ENCODE peak calls at places on chromosomes 3 and 15, in four cellular contexts. One of them, this sample, is unnamed.

GRCh38 chr3:77084511-77084910 is 44.6 kb downstream of the ROBO2 start:
- DNase-seq in astrocyte of the cerebellum: no peak
- DNase-seq in fibroblast of lung: no peak
- DNase-seq in MM.1S: no peak
- DNase-seq in this sample: no peak

GRCh38 chr3:23665741-23666140 is 140.0 kb upstream of the UBE2E1 start:
- DNase-seq in fibroblast of lung: no peak
- DNase-seq in MM.1S: no peak
- DNase-seq in astrocyte of the cerebellum: no peak
- DNase-seq in this sample: no peak

GRCh38 chr15:32852771-32853170 is 135.0 kb downstream of the GREM1 start:
- DNase-seq in astrocyte of the cerebellum: no peak
- DNase-seq in MM.1S: no peak
- DNase-seq in fibroblast of lung: no peak
- DNase-seq in this sample: no peak

GRCh38 chr3:48596157-48596556 is 1.0 kb upstream of the COL7A1 start:
- DNase-seq in astrocyte of the cerebellum: no peak
- DNase-seq in MM.1S: no peak
- DNase-seq in fibroblast of lung: no peak
- DNase-seq in this sample: no peak

GRCh38 chr3:51937014-51937413 is 4.7 kb downstream of the RRP9 start:
- DNase-seq in MM.1S: no peak
- DNase-seq in astrocyte of the cerebellum: no peak
- DNase-seq in fibroblast of lung: peak; percentile 39
- DNase-seq in this sample: no peak

GRCh38 chr15:35519536-35520149 is 26.3 kb downstream of the DPH6 start:
- DNase-seq in astrocyte of the cerebellum: peak; percentile 46
- DNase-seq in MM.1S: peak; percentile 35
- DNase-seq in fibroblast of lung: peak; percentile 47
- DNase-seq in this sample: no peak

GRCh38 chr3:135779590-135780235 is 185.8 kb upstream of the PPP2R3A start:
- DNase-seq in fibroblast of lung: peak; percentile 38
- DNase-seq in MM.1S: no peak
- DNase-seq in astrocyte of the cerebellum: no peak
- DNase-seq in this sample: no peak

GRCh38 chr3:13886593-13887129 is 6.8 kb upstream of the WNT7A start:
- DNase-seq in MM.1S: no peak
- DNase-seq in fibroblast of lung: no peak
- DNase-seq in astrocyte of the cerebellum: no peak
- DNase-seq in this sample: no peak

GRCh38 chr3:41848745-41849574 is 112.9 kb downstream of the ULK4 start:
- DNase-seq in astrocyte of the cerebellum: no peak
- DNase-seq in fibroblast of lung: no peak
- DNase-seq in MM.1S: peak; percentile 58
- DNase-seq in this sample: no peak

GRCh38 chr3:62875103-62876002 is at the start of gene CADPS:
- DNase-seq in MM.1S: no peak
- DNase-seq in astrocyte of the cerebellum: no peak
- DNase-seq in fibroblast of lung: peak; percentile 69
- DNase-seq in this sample: no peak

GRCh38 chr15:41506796-41507341 is 6.8 kb downstream of the LTK start:
- DNase-seq in MM.1S: no peak
- DNase-seq in fibroblast of lung: no peak
- DNase-seq in astrocyte of the cerebellum: no peak
- DNase-seq in this sample: no peak

GRCh38 chr3:13120246-13120927 is 47.2 kb upstream of the IQSEC1 start:
- DNase-seq in fibroblast of lung: no peak
- DNase-seq in MM.1S: no peak
- DNase-seq in astrocyte of the cerebellum: no peak
- DNase-seq in this sample: no peak

GRCh38 chr15:41917767-41918430 is 24.0 kb upstream of the SPTBN5 start:
- DNase-seq in fibroblast of lung: peak; percentile 87
- DNase-seq in MM.1S: no peak
- DNase-seq in astrocyte of the cerebellum: no peak
- DNase-seq in this sample: no peak

GRCh38 chr15:45891766-45892165 is 256.9 kb downstream of the SQOR start:
- DNase-seq in MM.1S: no peak
- DNase-seq in astrocyte of the cerebellum: no peak
- DNase-seq in fibroblast of lung: no peak
- DNase-seq in this sample: no peak

GRCh38 chr3:185744997-185745843 is 79.6 kb downstream of the IGF2BP2 start:
- DNase-seq in astrocyte of the cerebellum: peak; percentile 58
- DNase-seq in fibroblast of lung: peak; percentile 93
- DNase-seq in MM.1S: no peak
- DNase-seq in this sample: peak; percentile 80

GRCh38 chr3:3665961-3666640 is 133.1 kb upstream of the LRRN1 start:
- DNase-seq in MM.1S: no peak
- DNase-seq in astrocyte of the cerebellum: no peak
- DNase-seq in fibroblast of lung: no peak
- DNase-seq in this sample: no peak

GRCh38 chr3:37210230-37210629 is 35.8 kb upstream of the LRRFIP2 start:
- DNase-seq in fibroblast of lung: peak; percentile 57
- DNase-seq in astrocyte of the cerebellum: no peak
- DNase-seq in MM.1S: no peak
- DNase-seq in this sample: no peak

GRCh38 chr3:46386206-46386605 is 15.5 kb downstream of the CCR5 start:
- DNase-seq in fibroblast of lung: peak; percentile 52
- DNase-seq in MM.1S: peak; percentile 92
- DNase-seq in astrocyte of the cerebellum: no peak
- DNase-seq in this sample: no peak

GRCh38 chr15:73240864-73241499 is 127.8 kb downstream of the HCN4 start:
- DNase-seq in MM.1S: peak; percentile 64
- DNase-seq in astrocyte of the cerebellum: peak; percentile 62
- DNase-seq in fibroblast of lung: peak; percentile 46
- DNase-seq in this sample: peak; percentile 13

GRCh38 chr15:92655178-92655995 is at the start of gene FAM174B:
- DNase-seq in fibroblast of lung: peak; percentile 57
- DNase-seq in astrocyte of the cerebellum: no peak
- DNase-seq in MM.1S: peak; percentile 76
- DNase-seq in this sample: no peak

GRCh38 chr3:40102182-40102581 is 207.3 kb upstream of the EIF1B start:
- DNase-seq in astrocyte of the cerebellum: no peak
- DNase-seq in fibroblast of lung: no peak
- DNase-seq in MM.1S: no peak
- DNase-seq in this sample: no peak

GRCh38 chr3:40387001-40387894 is at the start of gene ENTPD3:
- DNase-seq in astrocyte of the cerebellum: no peak
- DNase-seq in MM.1S: no peak
- DNase-seq in fibroblast of lung: peak; percentile 6
- DNase-seq in this sample: no peak

GRCh38 chr3:168802761-168803160 is 707.0 kb upstream of the GOLIM4 start:
- DNase-seq in MM.1S: no peak
- DNase-seq in fibroblast of lung: no peak
- DNase-seq in astrocyte of the cerebellum: no peak
- DNase-seq in this sample: no peak

GRCh38 chr3:184716652-184717607 is 5.1 kb upstream of the MAGEF1 start:
- DNase-seq in astrocyte of the cerebellum: peak; percentile 22
- DNase-seq in MM.1S: no peak
- DNase-seq in fibroblast of lung: peak; percentile 73
- DNase-seq in this sample: peak; percentile 38

GRCh38 chr15:74193305-74193718 is 9.3 kb downstream of the STRA6 start:
- DNase-seq in MM.1S: no peak
- DNase-seq in fibroblast of lung: peak; percentile 97
- DNase-seq in astrocyte of the cerebellum: peak; percentile 66
- DNase-seq in this sample: no peak

DNA sequence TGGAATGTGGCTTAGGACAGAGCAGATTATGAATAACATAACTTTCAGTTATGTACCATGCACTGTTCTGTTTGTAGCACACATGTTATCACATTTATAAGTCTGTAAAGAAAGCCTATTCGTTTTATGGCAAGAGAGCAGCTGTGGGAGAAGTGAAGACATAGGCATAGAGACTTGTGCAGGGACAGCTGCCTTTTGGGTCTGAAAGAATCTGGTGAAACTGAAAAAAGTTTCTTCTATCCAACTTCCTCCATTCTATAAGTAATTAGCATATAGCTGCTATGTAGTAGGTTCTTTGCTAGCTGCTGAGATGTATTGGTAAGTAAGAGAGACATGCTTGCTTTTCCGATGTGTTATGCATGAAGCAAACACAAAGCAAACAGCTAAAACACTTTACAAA is 1095.4 kb upstream of the CADM2 start:
- DNase-seq in fibroblast of lung: no peak
- DNase-seq in astrocyte of the cerebellum: no peak
- DNase-seq in MM.1S: peak; percentile 49
- DNase-seq in this sample: no peak
- H3K4me3 ChIP-seq in fibroblast of lung: no peak overlapping the region
- H3K4me3 ChIP-seq in astrocyte of the cerebellum: no peak overlapping the region
- H3K4me3 ChIP-seq in MM.1S: no peak overlapping the region
- H3K4me3 ChIP-seq in this sample: no peak overlapping the region

GRCh38 chr3:100602506-100603444 is 6.6 kb upstream of the ADGRG7 start:
- DNase-seq in fibroblast of lung: peak; percentile 39
- DNase-seq in astrocyte of the cerebellum: no peak
- DNase-seq in MM.1S: peak; percentile 32
- DNase-seq in this sample: no peak
- H3K4me3 ChIP-seq in fibroblast of lung: no peak overlapping the region
- H3K4me3 ChIP-seq in astrocyte of the cerebellum: no peak overlapping the region
- H3K4me3 ChIP-seq in MM.1S: peak overlapping the region; percentile 59
- H3K4me3 ChIP-seq in this sample: no peak overlapping the region

GRCh38 chr3:189773056-189773455 is 141.9 kb downstream of the TP63 start:
- DNase-seq in fibroblast of lung: peak; percentile 85
- DNase-seq in astrocyte of the cerebellum: no peak
- DNase-seq in MM.1S: no peak
- DNase-seq in this sample: no peak

GRCh38 chr3:189771842-189772494 is 140.8 kb downstream of the TP63 start:
- DNase-seq in astrocyte of the cerebellum: no peak
- DNase-seq in MM.1S: no peak
- DNase-seq in fibroblast of lung: peak; percentile 29
- DNase-seq in this sample: no peak

GRCh38 chr3:189778340-189778950 is 147.3 kb downstream of the TP63 start:
- DNase-seq in MM.1S: no peak
- DNase-seq in astrocyte of the cerebellum: no peak
- DNase-seq in fibroblast of lung: no peak
- DNase-seq in this sample: no peak

GRCh38 chr3:189776163-189776824 is 145.1 kb downstream of the TP63 start:
- DNase-seq in MM.1S: no peak
- DNase-seq in fibroblast of lung: no peak
- DNase-seq in astrocyte of the cerebellum: no peak
- DNase-seq in this sample: no peak

GRCh38 chr3:189772584-189772983 is 141.4 kb downstream of the TP63 start:
- DNase-seq in astrocyte of the cerebellum: no peak
- DNase-seq in MM.1S: no peak
- DNase-seq in fibroblast of lung: peak; percentile 76
- DNase-seq in this sample: no peak
- H3K4me3 ChIP-seq in astrocyte of the cerebellum: no peak overlapping the region
- H3K4me3 ChIP-seq in MM.1S: no peak overlapping the region
- H3K4me3 ChIP-seq in fibroblast of lung: no peak overlapping the region
- H3K4me3 ChIP-seq in this sample: no peak overlapping the region

DNA sequence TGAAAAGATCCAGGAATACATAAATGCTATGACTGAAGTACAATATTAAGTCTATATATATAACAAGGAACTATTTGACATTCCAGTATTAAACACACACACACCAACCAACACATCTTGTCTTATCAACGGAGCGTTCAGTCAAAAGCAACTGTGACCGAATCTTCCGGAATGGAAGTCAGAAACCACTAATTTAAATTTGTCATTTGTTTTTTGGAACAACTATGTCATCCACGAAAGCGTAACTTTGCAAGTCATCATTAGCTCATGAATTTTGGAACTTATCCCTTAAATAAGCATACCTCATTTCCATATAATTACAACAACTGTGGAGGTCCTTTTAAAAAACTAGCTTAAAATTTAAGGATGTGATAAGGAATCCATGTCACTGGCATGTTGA is 5.0 kb downstream of the ZNF385D start:
- DNase-seq in MM.1S: no peak
- DNase-seq in astrocyte of the cerebellum: no peak
- DNase-seq in fibroblast of lung: peak; percentile 81
- DNase-seq in this sample: no peak
- H3K4me3 ChIP-seq in MM.1S: no peak overlapping the region
- H3K4me3 ChIP-seq in astrocyte of the cerebellum: no peak overlapping the region
- H3K4me3 ChIP-seq in fibroblast of lung: no peak overlapping the region
- H3K4me3 ChIP-seq in this sample: no peak overlapping the region

GRCh38 chr15:29064731-29065130 is 179.0 kb downstream of the APBA2 start:
- DNase-seq in fibroblast of lung: no peak
- DNase-seq in MM.1S: no peak
- DNase-seq in astrocyte of the cerebellum: no peak
- DNase-seq in this sample: no peak

GRCh38 chr15:29067949-29068348 is 182.2 kb downstream of the APBA2 start:
- DNase-seq in astrocyte of the cerebellum: no peak
- DNase-seq in MM.1S: no peak
- DNase-seq in fibroblast of lung: no peak
- DNase-seq in this sample: no peak

GRCh38 chr15:29065571-29065970 is 179.8 kb downstream of the APBA2 start:
- DNase-seq in fibroblast of lung: no peak
- DNase-seq in MM.1S: no peak
- DNase-seq in astrocyte of the cerebellum: no peak
- DNase-seq in this sample: no peak

GRCh38 chr15:29066848-29067247 is 181.1 kb downstream of the APBA2 start:
- DNase-seq in fibroblast of lung: no peak
- DNase-seq in astrocyte of the cerebellum: no peak
- DNase-seq in MM.1S: no peak
- DNase-seq in this sample: no peak

GRCh38 chr15:29066310-29066709 is 180.5 kb downstream of the APBA2 start:
- DNase-seq in fibroblast of lung: no peak
- DNase-seq in MM.1S: no peak
- DNase-seq in astrocyte of the cerebellum: no peak
- DNase-seq in this sample: no peak
- H3K4me3 ChIP-seq in fibroblast of lung: no peak overlapping the region
- H3K4me3 ChIP-seq in MM.1S: no peak overlapping the region
- H3K4me3 ChIP-seq in astrocyte of the cerebellum: no peak overlapping the region
- H3K4me3 ChIP-seq in this sample: no peak overlapping the region

This sample was measured in skeletal muscle cell.